ENCODE peak calls at places on chromosomes 3 and 15, in four cellular contexts. X, V, Y and O are unnamed samples.

GRCh38 chr15:74798388-74799254 is 14.0 kb upstream of the LMAN1L start:
- DNase-seq in X (no peak), V (no peak), Y (no peak), O (peak)

GRCh38 chr3:146100825-146101444 is 60.0 kb downstream of the PLOD2 start:
- DNase-seq in X (no peak), V (no peak), Y (peak), O (no peak)

GRCh38 chr3:123448503-123449091 is at the start of gene ADCY5:
- DNase-seq in X (peak), V (no peak), Y (no peak), O (no peak)

GRCh38 chr3:10364816-10365215 is 43.9 kb upstream of the SEC13 start:
- DNase-seq in X (no peak), V (no peak), Y (no peak), O (no peak)

GRCh38 chr3:9111349-9112265 is 137.8 kb downstream of the SRGAP3 start:
- DNase-seq in X (no peak), V (peak), Y (no peak), O (no peak)

GRCh38 chr3:110894574-110894973 is 177.0 kb upstream of the NECTIN3 start:
- DNase-seq in X (no peak), V (no peak), Y (no peak), O (no peak)

GRCh38 chr3:42780892-42781700 is 8.0 kb upstream of the CCDC13 start:
- DNase-seq in X (peak), V (no peak), Y (peak), O (peak)

GRCh38 chr3:111594205-111594604 is 941 bp downstream of the ZBED2 start:
- DNase-seq in X (peak), V (no peak), Y (no peak), O (peak)

GRCh38 chr15:99320374-99321215 is 69.3 kb downstream of the LRRC28 start:
- DNase-seq in X (peak), V (no peak), Y (no peak), O (no peak)

GRCh38 chr15:33279613-33280205 is 31.1 kb upstream of the RYR3 start:
- DNase-seq in X (peak), V (no peak), Y (no peak), O (no peak)

GRCh38 chr3:135792174-135792573 is 173.4 kb upstream of the PPP2R3A start:
- DNase-seq in X (no peak), V (no peak), Y (no peak), O (no peak)

GRCh38 chr3:72595376-72595775 is 252.9 kb downstream of the SHQ1 start:
- DNase-seq in X (no peak), V (no peak), Y (no peak), O (no peak)

GRCh38 chr15:75031773-75032302 is 8.4 kb downstream of the PPCDC start:
- DNase-seq in X (no peak), V (no peak), Y (no peak), O (no peak)

GRCh38 chr15:71374607-71375352 is 259.5 kb downstream of the THSD4 start:
- DNase-seq in X (peak), V (no peak), Y (no peak), O (no peak)

DNA sequence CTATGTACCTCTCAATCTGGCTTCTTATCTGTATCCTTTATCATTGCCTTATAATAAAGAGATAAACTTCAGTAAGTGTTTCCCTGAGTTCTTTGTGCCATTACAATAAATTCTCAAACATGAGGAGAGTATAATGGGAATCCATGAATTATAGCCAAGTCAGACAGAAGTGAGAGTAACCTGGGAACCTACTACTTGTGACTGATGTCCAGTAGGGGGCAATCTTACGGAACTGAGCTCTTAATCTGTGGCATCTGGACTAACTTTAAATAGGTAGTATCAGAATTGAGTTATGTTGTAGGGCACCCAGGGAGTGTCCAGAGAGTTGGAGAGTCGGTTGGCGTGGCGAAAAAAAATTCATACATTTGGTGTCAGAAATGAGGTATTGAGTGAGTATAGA is 542.6 kb downstream of the ZBBX start:
- DNase-seq in X (peak), V (no peak), Y (peak), O (peak)
- TF ChIP-seq CTCF in X (peak), V (no peak), Y (peak), O (peak)

GRCh38 chr3:105938826-105939225 is 70.0 kb upstream of the CBLB start:
- DNase-seq in X (no peak), V (no peak), Y (no peak), O (no peak)
- H3K4me3 ChIP-seq in X (no peak), V (no peak), Y (no peak), O (no peak)

GRCh38 chr15:31147943-31148621 is 46.6 kb upstream of the TRPM1 start:
- DNase-seq in X (no peak), V (peak), Y (no peak), O (no peak)

GRCh38 chr15:31141792-31142191 is 40.3 kb upstream of the TRPM1 start:
- DNase-seq in X (no peak), V (peak), Y (no peak), O (no peak)

GRCh38 chr15:31147456-31147855 is 45.9 kb upstream of the TRPM1 start:
- DNase-seq in X (no peak), V (peak), Y (no peak), O (no peak)

GRCh38 chr15:31148622-31149505 is 47.3 kb upstream of the TRPM1 start:
- DNase-seq in X (no peak), V (peak), Y (no peak), O (no peak)

DNA sequence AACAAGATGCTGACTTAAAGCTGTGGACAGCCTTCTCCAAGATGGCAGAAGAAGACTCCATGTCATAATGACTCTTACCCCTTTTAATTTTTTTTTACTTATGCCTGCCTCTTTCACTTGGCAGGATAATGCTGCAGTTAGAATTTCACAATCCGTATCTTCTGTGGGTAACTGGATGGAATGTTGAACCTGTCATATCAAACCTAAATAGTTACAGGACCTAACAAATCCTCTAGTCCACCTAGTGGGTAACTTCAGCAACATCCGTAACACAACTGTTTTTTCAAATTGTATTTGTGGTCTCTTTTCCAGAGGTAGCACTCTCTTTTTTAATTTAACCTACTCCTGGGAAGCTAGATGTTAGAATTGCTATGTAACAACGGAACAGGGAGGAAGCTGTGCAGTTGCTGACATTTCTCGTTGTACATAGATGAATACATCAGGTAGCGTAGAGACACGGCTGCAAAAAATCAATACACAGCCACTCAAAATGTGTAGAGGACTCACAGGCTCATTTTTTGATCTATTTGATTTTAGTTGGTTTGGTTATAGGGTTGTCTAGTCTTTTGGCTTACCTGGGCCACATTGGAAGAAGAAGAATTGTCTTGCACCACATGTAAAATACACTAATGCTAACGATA is 43.9 kb upstream of the TRPM1 start:
- DNase-seq in X (peak), V (no peak), Y (no peak), O (no peak)
- TF ChIP-seq CTCF in X (peak), V (no peak), Y (peak), O (peak)

GRCh38 chr3:105798381-105798934 is 70.4 kb downstream of the CBLB start:
- DNase-seq in X (no peak), V (no peak), Y (no peak), O (peak)
- H3K4me3 ChIP-seq in X (no peak), V (no peak), Y (no peak), O (no peak)